ENCODE peak calls at places on chromosomes 7 and 10, in ten cellular contexts. W, A, L, Z, T, O, X, E, R and N are unnamed samples.

GRCh38 chr7:33334349-33334748 is 205.0 kb downstream of the BBS9 start:
- DNase-seq in E (peak; percentile 84), X (no peak), L (no peak), O (peak; percentile 6), Z (no peak), A (no peak), R (peak; percentile 41), T (no peak), W (no peak), N (peak; percentile 19)

GRCh38 chr7:99562114-99562784 is 3.8 kb downstream of the ZNF655 start:
- DNase-seq in R (no peak), Z (no peak), E (no peak), L (no peak), T (no peak), A (no peak), W (no peak), X (no peak), O (no peak), N (no peak)

GRCh38 chr7:54960517-54960916 is 58.3 kb upstream of the EGFR start:
- DNase-seq in A (no peak), R (peak; percentile 7), E (no peak), T (no peak), Z (no peak), W (no peak), L (no peak), X (no peak), O (no peak), N (no peak)

GRCh38 chr10:24645784-24646183 is 77.9 kb downstream of the ARHGAP21 start:
- DNase-seq in R (peak; percentile 76), T (no peak), L (no peak), A (no peak), W (no peak), E (no peak), X (no peak), Z (no peak), O (no peak), N (no peak)

GRCh38 chr7:128352138-128352537 is 8.4 kb upstream of the RBM28 start:
- DNase-seq in T (no peak), Z (no peak), R (peak; percentile 72), A (peak; percentile 77), X (no peak), W (peak; percentile 92), E (peak; percentile 95), L (peak; percentile 90), O (peak; percentile 11), N (no peak)

GRCh38 chr10:24561453-24561852 is 162.2 kb downstream of the ARHGAP21 start:
- DNase-seq in W (no peak), O (no peak), A (no peak), T (no peak), L (no peak), X (no peak), R (no peak), Z (no peak), E (no peak), N (no peak)

GRCh38 chr10:48623607-48624132 is 18.8 kb upstream of the ARHGAP22 start:
- DNase-seq in A (no peak), E (no peak), W (no peak), L (no peak), Z (no peak), X (no peak), O (no peak), T (no peak), R (peak; percentile 10), N (no peak)

GRCh38 chr10:71573562-71574300 is 145.8 kb downstream of the C10orf105 start:
- DNase-seq in W (peak; percentile 34), X (no peak), A (no peak), E (no peak), L (no peak), Z (no peak), O (no peak), R (no peak), T (no peak), N (no peak)

GRCh38 chr7:26626156-26626555 is 238.2 kb downstream of the SKAP2 start:
- DNase-seq in X (no peak), E (no peak), A (no peak), L (peak; percentile 13), T (no peak), Z (no peak), W (no peak), R (no peak), O (no peak), N (no peak)

GRCh38 chr10:104589431-104589830 is 51.7 kb upstream of the SORCS3 start:
- DNase-seq in W (no peak), Z (no peak), E (no peak), O (no peak), X (no peak), T (no peak), A (no peak), R (no peak), L (no peak), N (no peak)

GRCh38 chr10:44636625-44637024 is 251.7 kb upstream of the CXCL12 start:
- DNase-seq in E (no peak), Z (no peak), O (no peak), L (no peak), T (no peak), A (no peak), W (no peak), X (no peak), R (no peak), N (no peak)

GRCh38 chr7:44967571-44968446 is 11.0 kb downstream of the MYO1G start:
- DNase-seq in T (no peak), E (peak; percentile 74), A (no peak), R (peak; percentile 29), W (peak; percentile 69), X (no peak), O (peak; percentile 68), Z (no peak), L (peak; percentile 72), N (no peak)

GRCh38 chr10:98254234-98254858 is 13.6 kb downstream of the LOXL4 start:
- DNase-seq in Z (no peak), R (no peak), X (no peak), L (no peak), E (no peak), A (no peak), W (peak; percentile 73), T (no peak), O (no peak), N (no peak)

GRCh38 chr7:123535517-123535916 is 1.1 kb upstream of the IQUB start:
- DNase-seq in L (no peak), R (no peak), X (no peak), T (no peak), W (no peak), Z (no peak), O (no peak), A (no peak), E (no peak), N (no peak)

GRCh38 chr7:4550117-4550516 is 132.0 kb upstream of the FOXK1 start:
- DNase-seq in W (no peak), R (no peak), A (no peak), L (no peak), Z (no peak), E (no peak), T (no peak), O (no peak), X (no peak), N (no peak)

GRCh38 chr10:80157561-80157960 is 25.0 kb downstream of the PLAC9 start:
- DNase-seq in W (peak; percentile 28), R (no peak), T (no peak), L (no peak), X (no peak), Z (no peak), A (no peak), E (no peak), O (no peak), N (no peak)

GRCh38 chr10:80159166-80159888 is 26.8 kb downstream of the PLAC9 start:
- DNase-seq in Z (no peak), W (no peak), A (no peak), L (no peak), R (no peak), O (no peak), E (no peak), T (no peak), X (no peak), N (no peak)

GRCh38 chr10:80158126-80158525 is 25.6 kb downstream of the PLAC9 start:
- DNase-seq in W (no peak), T (no peak), Z (no peak), A (no peak), R (no peak), O (no peak), E (no peak), L (no peak), X (no peak), N (no peak)

GRCh38 chr10:80160361-80161128 is 28.0 kb downstream of the PLAC9 start:
- DNase-seq in W (peak; percentile 43), R (no peak), L (no peak), Z (no peak), O (no peak), X (no peak), E (no peak), T (no peak), A (no peak), N (no peak)

GRCh38 chr10:80158598-80159127 is 26.1 kb downstream of the PLAC9 start:
- DNase-seq in O (no peak), R (peak; percentile 96), T (peak; percentile 72), E (no peak), W (peak; percentile 20), A (peak; percentile 64), X (no peak), L (no peak), Z (no peak), N (peak; percentile 82)
- TF ChIP-seq POLR2AphosphoS5 in O (no peak), R (peak; percentile 87), T (peak; percentile 74), E (no peak), W (peak; percentile 68), A (peak; percentile 84), X (no peak), L (no peak), Z (no peak), N (peak; percentile 74)

DNA sequence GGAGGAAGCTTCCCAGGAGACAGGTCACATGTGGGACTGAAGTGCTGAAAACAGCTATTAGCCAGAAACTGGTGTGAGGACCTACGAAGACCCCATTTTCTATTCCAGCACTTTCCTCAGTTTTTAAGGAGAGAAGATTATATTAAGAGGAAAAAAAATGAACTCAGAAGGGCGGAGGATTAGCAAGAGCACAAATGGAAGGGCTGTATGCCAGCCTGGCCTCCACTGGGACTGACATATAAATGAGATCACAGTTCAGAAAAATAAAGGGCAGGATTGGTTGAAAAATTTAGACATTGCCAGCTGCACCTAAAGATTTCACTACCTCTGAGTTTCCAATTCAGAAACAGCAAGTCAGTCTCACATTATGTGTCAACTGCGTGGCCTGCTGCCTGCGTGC is 53.0 kb downstream of the GSDME start:
- DNase-seq in X (no peak), A (no peak), E (no peak), T (no peak), Z (no peak), R (no peak), O (no peak), L (no peak), W (no peak), N (no peak)
- TF ChIP-seq POLR2AphosphoS5 in X (no peak), A (no peak), E (no peak), T (no peak), Z (no peak), R (no peak), O (no peak), L (no peak), W (no peak), N (no peak)

GRCh38 chr10:91672021-91672608 is 39.2 kb upstream of the PPP1R3C start:
- DNase-seq in X (no peak), O (no peak), L (no peak), T (no peak), Z (no peak), E (peak; percentile 21), R (peak; percentile 31), W (no peak), A (no peak), N (no peak)
- TF ChIP-seq POLR2AphosphoS5 in X (no peak), O (no peak), L (no peak), T (no peak), Z (no peak), E (no peak), R (no peak), W (no peak), A (no peak), N (no peak)

GRCh38 chr10:30056767-30057355 is 2.5 kb downstream of the JCAD start:
- DNase-seq in X (no peak), T (no peak), L (no peak), O (no peak), E (peak; percentile 61), W (no peak), Z (no peak), A (no peak), R (peak; percentile 68), N (peak; percentile 60)
- TF ChIP-seq POLR2AphosphoS5 in X (no peak), T (no peak), L (no peak), O (no peak), E (no peak), W (no peak), Z (no peak), A (no peak), R (no peak), N (no peak)